ENCODE peak calls at places on chromosomes 2 and 18, in ten cellular contexts. V is mammary epithelial cell, J is AG09319, C is GM12878, Y is cardiac muscle cell, W is HepG2, I is omental fat pad, O is GM12865, R is progenitor cell of endocrine pancreas, E is fibroblast of lung. P is an unnamed sample.

GRCh38 chr2:34985474-34985873 is 1370.1 kb upstream of the CRIM1 start:
- DNase-seq in V (no peak), J (no peak), C (no peak), Y (no peak), W (no peak), I (no peak), O (no peak), R (no peak), E (no peak), P (no peak)

GRCh38 chr2:102841107-102841840 is 79.4 kb downstream of the TMEM182 start:
- DNase-seq in V (peak), J (no peak), C (no peak), Y (peak), W (peak), I (no peak), O (peak), R (peak), E (peak), P (peak)

GRCh38 chr2:54708584-54709340 is 14.7 kb upstream of the EML6 start:
- DNase-seq in V (no peak), J (no peak), C (no peak), Y (no peak), W (no peak), I (no peak), O (no peak), R (peak), E (peak), P (peak)

GRCh38 chr2:203431391-203432185 is 103.4 kb downstream of the ABI2 start:
- DNase-seq in V (no peak), J (no peak), C (no peak), Y (no peak), W (no peak), I (no peak), O (no peak), R (no peak), E (no peak), P (no peak)

GRCh38 chr18:76167440-76167839 is 327.6 kb downstream of the ZNF516 start:
- DNase-seq in V (peak), J (no peak), C (no peak), Y (no peak), W (no peak), I (no peak), O (no peak), R (no peak), E (no peak), P (no peak)

GRCh38 chr2:12169721-12170120 is 423.3 kb downstream of the LPIN1 start:
- DNase-seq in V (peak), J (peak), C (no peak), Y (peak), W (no peak), I (peak), O (no peak), R (no peak), E (peak), P (no peak)

GRCh38 chr18:3214855-3215637 is 4.7 kb downstream of the MYOM1 start:
- DNase-seq in V (no peak), J (no peak), C (no peak), Y (no peak), W (no peak), I (no peak), O (no peak), R (no peak), E (no peak), P (peak)

GRCh38 chr2:118387509-118387908 is 299.2 kb downstream of the INSIG2 start:
- DNase-seq in V (peak), J (no peak), C (no peak), Y (no peak), W (no peak), I (no peak), O (no peak), R (no peak), E (peak), P (no peak)

GRCh38 chr2:72041638-72042111 is 106.0 kb downstream of the CYP26B1 start:
- DNase-seq in V (peak), J (no peak), C (no peak), Y (no peak), W (no peak), I (no peak), O (no peak), R (no peak), E (peak), P (no peak)

GRCh38 chr2:43460141-43460540 is 135.7 kb downstream of the THADA start:
- DNase-seq in V (no peak), J (no peak), C (no peak), Y (no peak), W (no peak), I (no peak), O (no peak), R (no peak), E (no peak), P (no peak)

GRCh38 chr2:172253190-172254052 is 150.7 kb upstream of the DLX2 start:
- DNase-seq in V (peak), J (peak), C (no peak), Y (no peak), W (peak), I (peak), O (peak), R (no peak), E (peak), P (peak)

GRCh38 chr2:239532859-239533258 is 132.0 kb upstream of the HDAC4 start:
- DNase-seq in V (no peak), J (no peak), C (no peak), Y (no peak), W (no peak), I (no peak), O (no peak), R (no peak), E (no peak), P (no peak)

GRCh38 chr2:133476931-133477613 is 91.2 kb downstream of the NCKAP5 start:
- DNase-seq in V (no peak), J (no peak), C (no peak), Y (no peak), W (no peak), I (no peak), O (no peak), R (no peak), E (no peak), P (no peak)

GRCh38 chr2:71001592-71002570 is 7.2 kb upstream of the TEX261 start:
- DNase-seq in V (no peak), J (no peak), C (no peak), Y (no peak), W (no peak), I (no peak), O (no peak), R (no peak), E (no peak), P (no peak)

GRCh38 chr18:267380-267687 is 513 bp downstream of the THOC1 start:
- DNase-seq in V (no peak), J (no peak), C (no peak), Y (peak), W (no peak), I (no peak), O (no peak), R (no peak), E (no peak), P (no peak)

GRCh38 chr2:127047716-127048617 is 59.0 kb downstream of the BIN1 start:
- DNase-seq in V (no peak), J (no peak), C (no peak), Y (no peak), W (no peak), I (no peak), O (no peak), R (no peak), E (no peak), P (peak)

GRCh38 chr2:44671276-44671675 is 270.2 kb upstream of the SIX3 start:
- DNase-seq in V (no peak), J (no peak), C (no peak), Y (no peak), W (no peak), I (no peak), O (no peak), R (no peak), E (no peak), P (no peak)

GRCh38 chr2:221571391-221572179 is 519 bp downstream of the EPHA4 start:
- DNase-seq in V (peak), J (no peak), C (no peak), Y (peak), W (no peak), I (no peak), O (peak), R (peak), E (peak), P (peak)

GRCh38 chr2:134504586-134505336 is 214.0 kb downstream of the TMEM163 start:
- DNase-seq in V (peak), J (no peak), C (no peak), Y (no peak), W (no peak), I (no peak), O (no peak), R (no peak), E (no peak), P (no peak)

GRCh38 chr2:85754313-85755095 is 713 bp downstream of the ATOH8 start:
- DNase-seq in V (peak), J (no peak), C (no peak), Y (peak), W (peak), I (no peak), O (peak), R (no peak), E (peak), P (no peak)

GRCh38 chr2:157032019-157032418 is 225.5 kb upstream of the GALNT5 start:
- DNase-seq in V (peak), J (peak), C (no peak), Y (no peak), W (peak), I (no peak), O (no peak), R (no peak), E (peak), P (no peak)

GRCh38 chr2:40098786-40099470 is 319.9 kb upstream of the THUMPD2 start:
- DNase-seq in V (no peak), J (no peak), C (no peak), Y (no peak), W (no peak), I (no peak), O (no peak), R (no peak), E (peak), P (no peak)

GRCh38 chr2:98908909-98909308 is 27.1 kb downstream of the CRACDL start:
- DNase-seq in V (peak), J (no peak), C (no peak), Y (no peak), W (no peak), I (no peak), O (peak), R (no peak), E (peak), P (no peak)

GRCh38 chr2:26607698-26608097 is 33.5 kb downstream of the CIB4 start:
- DNase-seq in V (no peak), J (no peak), C (no peak), Y (no peak), W (no peak), I (no peak), O (no peak), R (no peak), E (no peak), P (no peak)

GRCh38 chr2:218168635-218169462 is 2.1 kb upstream of the CXCR1 start:
- DNase-seq in V (no peak), J (no peak), C (no peak), Y (peak), W (peak), I (peak), O (peak), R (peak), E (peak), P (no peak)

GRCh38 chr18:11923454-11923853 is 15.3 kb upstream of the MPPE1 start:
- DNase-seq in V (no peak), J (no peak), C (no peak), Y (no peak), W (no peak), I (no peak), O (no peak), R (no peak), E (no peak), P (no peak)

GRCh38 chr2:109444916-109445315 is 168.8 kb downstream of the SEPTIN10 start:
- DNase-seq in V (no peak), J (no peak), C (no peak), Y (no peak), W (no peak), I (no peak), O (no peak), R (no peak), E (no peak), P (no peak)

GRCh38 chr2:70641263-70641784 is 87.7 kb upstream of the TGFA start:
- DNase-seq in V (peak), J (no peak), C (no peak), Y (no peak), W (no peak), I (no peak), O (no peak), R (no peak), E (peak), P (no peak)

GRCh38 chr2:7357993-7358392 is 440.8 kb downstream of the RNF144A start:
- DNase-seq in V (no peak), J (no peak), C (no peak), Y (no peak), W (no peak), I (no peak), O (no peak), R (no peak), E (no peak), P (no peak)

GRCh38 chr18:26477828-26478466 is 70.4 kb downstream of the KCTD1 start:
- DNase-seq in V (peak), J (no peak), C (no peak), Y (no peak), W (no peak), I (no peak), O (no peak), R (no peak), E (no peak), P (no peak)

GRCh38 chr18:79682896-79683625 is 3.5 kb downstream of the CTDP1 start:
- DNase-seq in V (no peak), J (no peak), C (no peak), Y (no peak), W (no peak), I (no peak), O (no peak), R (no peak), E (no peak), P (peak)

GRCh38 chr2:226796840-226797288 is 2.8 kb downstream of the IRS1 start:
- DNase-seq in V (no peak), J (no peak), C (no peak), Y (no peak), W (no peak), I (no peak), O (no peak), R (no peak), E (no peak), P (peak)

GRCh38 chr18:26655614-26656400 is 107.5 kb upstream of the KCTD1 start:
- DNase-seq in V (peak), J (no peak), C (no peak), Y (peak), W (no peak), I (no peak), O (no peak), R (peak), E (peak), P (peak)

GRCh38 chr18:62621546-62621945 is 93.8 kb upstream of the PHLPP1 start:
- DNase-seq in V (no peak), J (no peak), C (no peak), Y (no peak), W (no peak), I (no peak), O (no peak), R (no peak), E (peak), P (no peak)

GRCh38 chr18:55886886-55887285 is 298.9 kb upstream of the TCF4 start:
- DNase-seq in V (no peak), J (no peak), C (no peak), Y (no peak), W (no peak), I (no peak), O (no peak), R (no peak), E (no peak), P (no peak)

GRCh38 chr2:26469092-26469710 is 8.7 kb downstream of the OTOF start:
- DNase-seq in V (peak), J (no peak), C (peak), Y (peak), W (peak), I (no peak), O (peak), R (no peak), E (peak), P (no peak)

GRCh38 chr2:120366698-120367097 is 20.8 kb downstream of the INHBB start:
- DNase-seq in V (no peak), J (no peak), C (no peak), Y (no peak), W (no peak), I (no peak), O (no peak), R (no peak), E (no peak), P (no peak)

GRCh38 chr18:47969851-47970250 is 39.4 kb upstream of the SMAD2 start:
- DNase-seq in V (peak), J (no peak), C (no peak), Y (no peak), W (no peak), I (no peak), O (no peak), R (no peak), E (peak), P (no peak)

GRCh38 chr2:203656522-203657287 is 49.7 kb upstream of the CD28 start:
- DNase-seq in V (peak), J (no peak), C (no peak), Y (no peak), W (peak), I (no peak), O (peak), R (no peak), E (peak), P (peak)

DNA sequence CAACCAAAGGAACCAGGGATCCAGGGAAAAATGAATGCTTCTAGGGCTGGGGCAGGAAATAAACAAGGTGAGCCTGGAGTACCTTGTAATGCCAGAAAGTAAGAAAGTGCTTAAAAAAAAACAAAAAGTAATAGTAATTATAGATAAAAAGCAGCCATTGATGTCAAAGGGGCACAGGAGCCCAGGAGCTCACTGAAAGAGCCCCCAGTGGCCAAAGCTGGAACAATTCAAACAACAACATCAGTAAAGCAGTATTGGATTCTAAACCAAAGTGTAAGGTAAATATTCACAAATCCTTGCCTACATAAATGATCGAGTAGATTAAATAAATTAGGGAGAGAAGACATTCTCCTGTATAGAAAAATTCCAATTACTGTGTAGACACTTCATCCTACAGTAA is 114.3 kb upstream of the ARL4C start:
- DNase-seq in V (no peak), J (no peak), C (no peak), Y (no peak), W (peak), I (no peak), O (no peak), R (no peak), E (no peak), P (no peak)
- TF ChIP-seq CTCF in V (peak), J (peak), C (no peak), Y (peak), W (peak), I (no peak), O (peak), R (peak), E (peak), P (no peak)

GRCh38 chr2:81002906-81003305 is 698.4 kb upstream of the LRRTM1 start:
- DNase-seq in V (no peak), J (no peak), C (no peak), Y (no peak), W (no peak), I (no peak), O (no peak), R (no peak), E (no peak), P (no peak)

GRCh38 chr2:81007104-81007503 is 702.6 kb upstream of the LRRTM1 start:
- DNase-seq in V (no peak), J (no peak), C (no peak), Y (no peak), W (no peak), I (no peak), O (no peak), R (no peak), E (no peak), P (no peak)
- TF ChIP-seq CTCF in V (no peak), J (no peak), C (peak), Y (no peak), W (no peak), I (no peak), O (no peak), R (no peak), E (no peak), P (no peak)

GRCh38 chr2:160257015-160257741 is 57.1 kb upstream of the ITGB6 start:
- DNase-seq in V (no peak), J (no peak), C (no peak), Y (no peak), W (no peak), I (no peak), O (no peak), R (no peak), E (peak), P (no peak)

GRCh38 chr2:160253440-160254296 is 53.6 kb upstream of the ITGB6 start:
- DNase-seq in V (peak), J (no peak), C (no peak), Y (no peak), W (no peak), I (no peak), O (no peak), R (no peak), E (peak), P (no peak)

GRCh38 chr2:160254363-160254762 is 54.3 kb upstream of the ITGB6 start:
- DNase-seq in V (no peak), J (no peak), C (no peak), Y (no peak), W (no peak), I (no peak), O (no peak), R (no peak), E (no peak), P (no peak)

GRCh38 chr2:160256511-160256910 is 56.4 kb upstream of the ITGB6 start:
- DNase-seq in V (no peak), J (no peak), C (no peak), Y (no peak), W (no peak), I (no peak), O (no peak), R (no peak), E (no peak), P (no peak)

DNA sequence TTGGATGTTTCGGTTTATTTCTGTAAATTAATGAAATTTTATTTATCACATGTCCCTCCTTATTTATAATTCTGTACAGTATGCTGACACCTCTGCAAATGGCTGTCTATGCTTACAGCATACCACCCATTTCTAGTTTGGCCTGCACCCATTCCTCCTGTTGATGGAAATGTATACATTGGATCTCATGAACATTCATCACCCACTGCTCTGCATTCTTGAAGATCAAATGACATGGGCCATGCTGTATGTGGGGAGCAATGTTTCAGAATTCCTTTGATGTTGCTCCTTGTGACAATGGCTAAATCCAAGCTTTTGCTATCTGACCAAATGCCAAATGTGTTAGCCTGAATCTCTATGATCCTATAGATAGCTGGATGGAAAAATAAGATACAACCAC is 55.3 kb upstream of the ITGB6 start:
- DNase-seq in V (no peak), J (no peak), C (no peak), Y (no peak), W (no peak), I (no peak), O (no peak), R (no peak), E (no peak), P (no peak)
- TF ChIP-seq CTCF in V (no peak), J (no peak), C (no peak), Y (no peak), W (no peak), I (no peak), O (no peak), R (no peak), E (no peak), P (no peak)

DNA sequence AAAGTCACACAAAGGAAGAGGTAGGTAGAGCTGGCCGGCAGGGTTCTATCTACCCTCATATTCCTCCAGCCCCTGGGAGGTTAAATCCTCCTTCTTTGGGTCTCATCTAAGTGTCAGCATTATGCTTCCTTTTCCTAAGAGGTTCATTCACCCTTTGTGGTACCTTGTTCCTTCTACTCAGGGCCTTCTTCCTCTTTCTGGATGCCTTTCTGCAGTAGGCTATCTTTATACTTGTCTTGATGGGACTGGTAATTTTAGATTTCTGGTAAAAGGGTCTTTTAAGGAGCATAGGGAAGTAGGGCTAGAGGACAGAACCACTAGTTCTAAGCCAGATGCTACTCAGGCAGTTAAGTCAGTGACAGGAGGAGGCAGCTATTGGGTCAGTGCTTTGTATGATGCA is 13.7 kb upstream of the TNP1 start:
- DNase-seq in V (no peak), J (no peak), C (no peak), Y (no peak), W (no peak), I (no peak), O (no peak), R (no peak), E (no peak), P (no peak)
- TF ChIP-seq CTCF in V (no peak), J (no peak), C (no peak), Y (no peak), W (no peak), I (no peak), O (no peak), R (no peak), E (no peak), P (no peak)